ENCODE peak calls at places on chromosomes 12 and 14, in nine cellular contexts. A, Z, R, L, G, S, F, E and Y are unnamed samples.

GRCh38 chr12:39958377-39958776 is 147.5 kb downstream of the SLC2A13 start:
- DNase-seq in A (no peak), Z (no peak), R (no peak), L (no peak), G (no peak), S (no peak), F (no peak), E (no peak), Y (no peak)

GRCh38 chr14:50475460-50475859 is 56.9 kb downstream of the MAP4K5 start:
- DNase-seq in A (peak), Z (no peak), R (no peak), L (no peak), G (no peak), S (no peak), F (peak), E (no peak), Y (no peak)

GRCh38 chr12:52741378-52742195 is 35.6 kb downstream of the KRT76 start:
- DNase-seq in A (peak), Z (peak), R (peak), L (peak), G (peak), S (peak), F (peak), E (peak), Y (no peak)

GRCh38 chr14:100617715-100618693 is 30.8 kb upstream of the BEGAIN start:
- DNase-seq in A (peak), Z (no peak), R (peak), L (no peak), G (no peak), S (no peak), F (no peak), E (no peak), Y (no peak)

GRCh38 chr14:75811862-75812505 is 150.9 kb downstream of the TTLL5 start:
- DNase-seq in A (peak), Z (peak), R (peak), L (no peak), G (no peak), S (no peak), F (no peak), E (no peak), Y (no peak)

GRCh38 chr12:93198086-93198485 is 179.6 kb upstream of the NUDT4 start:
- DNase-seq in A (peak), Z (no peak), R (no peak), L (peak), G (peak), S (peak), F (peak), E (no peak), Y (no peak)

GRCh38 chr12:15584366-15585041 is 204.7 kb downstream of the EPS8 start:
- DNase-seq in A (peak), Z (peak), R (no peak), L (no peak), G (peak), S (no peak), F (peak), E (no peak), Y (no peak)

GRCh38 chr12:112837629-112838191 is 46.2 kb downstream of the RPH3A start:
- DNase-seq in A (peak), Z (no peak), R (no peak), L (no peak), G (no peak), S (no peak), F (peak), E (no peak), Y (no peak)

GRCh38 chr12:124461851-124462623 is 105.4 kb downstream of the NCOR2 start:
- DNase-seq in A (no peak), Z (no peak), R (no peak), L (no peak), G (no peak), S (no peak), F (no peak), E (no peak), Y (no peak)

GRCh38 chr12:94057262-94058151 is 90.9 kb upstream of the PLXNC1 start:
- DNase-seq in A (peak), Z (no peak), R (peak), L (no peak), G (no peak), S (no peak), F (peak), E (no peak), Y (no peak)